ENCODE peak calls at places on chromosome 18, in ten cellular contexts. M is A549; T is Calu3; L is CD4-positive, alpha-beta T cell; R is thoracic aorta; U is MM.1S; V is astrocyte; K is foreskin fibroblast; Z is mammary epithelial cell; D is tibial artery. E is an unnamed sample.

GRCh38 chr18:24466766-24467165 is 6.3 kb downstream of the HRH4 start:
- DNase-seq in M (no peak), T (no peak), L (no peak), R (no peak), U (no peak), V (no peak), K (no peak), Z (peak), D (no peak), E (peak)

GRCh38 chr18:11260963-11261441 is 111.6 kb upstream of the PIEZO2 start:
- DNase-seq in M (no peak), T (no peak), L (no peak), R (no peak), U (no peak), V (peak), K (no peak), Z (no peak), D (no peak), E (no peak)

GRCh38 chr18:70284976-70285610 is 3.8 kb upstream of the SOCS6 start:
- DNase-seq in M (no peak), T (no peak), L (no peak), R (no peak), U (no peak), V (no peak), K (no peak), Z (no peak), D (no peak), E (peak)

GRCh38 chr18:59715966-59716369 is 18.7 kb upstream of the CCBE1 start:
- DNase-seq in M (peak), T (peak), L (no peak), R (no peak), U (no peak), V (peak), K (peak), Z (peak), D (no peak), E (peak)

GRCh38 chr18:35407871-35408481 is 30.8 kb upstream of the ZNF396 start:
- DNase-seq in M (peak), T (peak), L (no peak), R (peak), U (peak), V (peak), K (peak), Z (peak), D (no peak), E (peak)

GRCh38 chr18:36583155-36583745 is 245.6 kb downstream of the TPGS2 start:
- DNase-seq in M (no peak), T (no peak), L (no peak), R (no peak), U (no peak), V (no peak), K (no peak), Z (no peak), D (no peak), E (peak)

GRCh38 chr18:76931171-76931570 is 108.8 kb downstream of the ZNF236 start:
- DNase-seq in M (no peak), T (no peak), L (no peak), R (no peak), U (no peak), V (no peak), K (no peak), Z (no peak), D (no peak), E (no peak)

GRCh38 chr18:50879302-50880107 is 587 bp downstream of the ME2 start:
- DNase-seq in M (no peak), T (peak), L (no peak), R (no peak), U (peak), V (peak), K (peak), Z (peak), D (peak), E (peak)

GRCh38 chr18:57434536-57435494 is at the start of gene ONECUT2:
- DNase-seq in M (peak), T (peak), L (peak), R (peak), U (no peak), V (peak), K (peak), Z (peak), D (peak), E (peak)

GRCh38 chr18:38312532-38312931 is 746.9 kb upstream of the CELF4 start:
- DNase-seq in M (no peak), T (no peak), L (no peak), R (no peak), U (no peak), V (no peak), K (no peak), Z (no peak), D (no peak), E (no peak)

GRCh38 chr18:3690682-3691066 is 240.7 kb downstream of the TGIF1 start:
- DNase-seq in M (no peak), T (no peak), L (no peak), R (no peak), U (no peak), V (no peak), K (no peak), Z (no peak), D (no peak), E (no peak)

GRCh38 chr18:24188120-24188519 is 49.3 kb downstream of the CABYR start:
- DNase-seq in M (no peak), T (no peak), L (no peak), R (no peak), U (no peak), V (no peak), K (no peak), Z (no peak), D (no peak), E (no peak)

GRCh38 chr18:79829136-79829854 is 31.6 kb downstream of the KCNG2 start:
- DNase-seq in M (no peak), T (no peak), L (no peak), R (no peak), U (no peak), V (no peak), K (no peak), Z (no peak), D (no peak), E (no peak)

GRCh38 chr18:35852786-35853185 is 119.7 kb upstream of the RMP24 start:
- DNase-seq in M (no peak), T (no peak), L (no peak), R (no peak), U (no peak), V (peak), K (no peak), Z (peak), D (no peak), E (peak)

GRCh38 chr18:55587341-55588000 is 521 bp downstream of the TCF4 start:
- DNase-seq in M (peak), T (no peak), L (no peak), R (no peak), U (peak), V (peak), K (peak), Z (peak), D (no peak), E (no peak)

GRCh38 chr18:9828794-9829712 is 56.7 kb upstream of the TXNDC2 start:
- DNase-seq in M (no peak), T (no peak), L (no peak), R (no peak), U (no peak), V (no peak), K (no peak), Z (no peak), D (no peak), E (no peak)

GRCh38 chr18:5984245-5984644 is 88.9 kb upstream of the TMEM200C start:
- DNase-seq in M (no peak), T (no peak), L (no peak), R (no peak), U (no peak), V (no peak), K (no peak), Z (no peak), D (no peak), E (no peak)

GRCh38 chr18:49858309-49859005 is 45.1 kb upstream of the ACAA2 start:
- DNase-seq in M (peak), T (peak), L (peak), R (no peak), U (peak), V (peak), K (peak), Z (peak), D (no peak), E (peak)

GRCh38 chr18:49859725-49860124 is 46.4 kb upstream of the ACAA2 start:
- DNase-seq in M (no peak), T (no peak), L (no peak), R (no peak), U (no peak), V (no peak), K (no peak), Z (no peak), D (no peak), E (no peak)

GRCh38 chr18:49857708-49858107 is 44.4 kb upstream of the ACAA2 start:
- DNase-seq in M (no peak), T (no peak), L (no peak), R (no peak), U (no peak), V (no peak), K (no peak), Z (no peak), D (no peak), E (no peak)

GRCh38 chr18:49856531-49856930 is 43.2 kb upstream of the ACAA2 start:
- DNase-seq in M (no peak), T (no peak), L (no peak), R (no peak), U (no peak), V (no peak), K (no peak), Z (no peak), D (no peak), E (no peak)

GRCh38 chr18:49859006-49859359 is 45.6 kb upstream of the ACAA2 start:
- DNase-seq in M (no peak), T (no peak), L (no peak), R (no peak), U (no peak), V (no peak), K (no peak), Z (no peak), D (no peak), E (no peak)
- TF ChIP-seq CTCF in M (peak), T (peak), L (no peak), R (peak), U (no peak), V (no peak), K (no peak), Z (no peak), D (no peak), E (no peak)

GRCh38 chr18:33751613-33752221 is 173.7 kb downstream of the ASXL3 start:
- DNase-seq in M (no peak), T (no peak), L (no peak), R (no peak), U (peak), V (no peak), K (peak), Z (no peak), D (no peak), E (peak)
- TF ChIP-seq CTCF in M (peak), T (no peak), L (no peak), R (no peak), U (peak), V (peak), K (peak), Z (peak), D (peak), E (peak)

DNA sequence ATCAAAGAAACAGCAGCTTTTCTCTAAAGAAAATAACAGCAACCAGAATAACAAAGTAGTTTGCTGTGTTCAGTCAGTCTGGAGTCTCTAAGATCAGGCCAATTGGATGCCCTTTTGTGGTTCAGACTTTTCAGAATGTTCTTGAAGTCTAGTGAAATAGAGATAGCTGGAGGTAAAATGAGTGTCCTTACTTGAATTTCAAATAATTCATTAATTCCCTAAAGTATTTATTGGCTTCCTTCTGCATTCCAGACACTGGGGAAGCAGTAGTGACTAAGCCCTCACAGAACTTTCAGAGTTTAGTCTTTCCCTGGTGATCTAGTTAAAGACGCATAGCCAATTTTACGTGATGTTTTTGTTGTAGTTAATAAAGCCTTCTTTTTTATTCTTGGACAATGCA is 58.8 kb downstream of the C18orf54 start:
- DNase-seq in M (no peak), T (no peak), L (no peak), R (no peak), U (no peak), V (peak), K (peak), Z (peak), D (no peak), E (peak)
- TF ChIP-seq CTCF in M (no peak), T (no peak), L (no peak), R (no peak), U (no peak), V (no peak), K (no peak), Z (no peak), D (no peak), E (no peak)

GRCh38 chr18:26961805-26962204 is 96.3 kb upstream of the AQP4 start:
- DNase-seq in M (no peak), T (no peak), L (no peak), R (no peak), U (no peak), V (no peak), K (no peak), Z (no peak), D (no peak), E (peak)

GRCh38 chr18:26965206-26965605 is 99.7 kb upstream of the AQP4 start:
- DNase-seq in M (no peak), T (no peak), L (no peak), R (no peak), U (no peak), V (no peak), K (no peak), Z (no peak), D (no peak), E (no peak)

GRCh38 chr18:26960901-26961300 is 95.4 kb upstream of the AQP4 start:
- DNase-seq in M (no peak), T (no peak), L (no peak), R (no peak), U (no peak), V (no peak), K (no peak), Z (peak), D (no peak), E (peak)

GRCh38 chr18:26963292-26963691 is 97.8 kb upstream of the AQP4 start:
- DNase-seq in M (no peak), T (no peak), L (no peak), R (no peak), U (no peak), V (no peak), K (no peak), Z (peak), D (no peak), E (peak)
- TF ChIP-seq CTCF in M (peak), T (no peak), L (no peak), R (no peak), U (no peak), V (peak), K (no peak), Z (no peak), D (no peak), E (peak)

DNA sequence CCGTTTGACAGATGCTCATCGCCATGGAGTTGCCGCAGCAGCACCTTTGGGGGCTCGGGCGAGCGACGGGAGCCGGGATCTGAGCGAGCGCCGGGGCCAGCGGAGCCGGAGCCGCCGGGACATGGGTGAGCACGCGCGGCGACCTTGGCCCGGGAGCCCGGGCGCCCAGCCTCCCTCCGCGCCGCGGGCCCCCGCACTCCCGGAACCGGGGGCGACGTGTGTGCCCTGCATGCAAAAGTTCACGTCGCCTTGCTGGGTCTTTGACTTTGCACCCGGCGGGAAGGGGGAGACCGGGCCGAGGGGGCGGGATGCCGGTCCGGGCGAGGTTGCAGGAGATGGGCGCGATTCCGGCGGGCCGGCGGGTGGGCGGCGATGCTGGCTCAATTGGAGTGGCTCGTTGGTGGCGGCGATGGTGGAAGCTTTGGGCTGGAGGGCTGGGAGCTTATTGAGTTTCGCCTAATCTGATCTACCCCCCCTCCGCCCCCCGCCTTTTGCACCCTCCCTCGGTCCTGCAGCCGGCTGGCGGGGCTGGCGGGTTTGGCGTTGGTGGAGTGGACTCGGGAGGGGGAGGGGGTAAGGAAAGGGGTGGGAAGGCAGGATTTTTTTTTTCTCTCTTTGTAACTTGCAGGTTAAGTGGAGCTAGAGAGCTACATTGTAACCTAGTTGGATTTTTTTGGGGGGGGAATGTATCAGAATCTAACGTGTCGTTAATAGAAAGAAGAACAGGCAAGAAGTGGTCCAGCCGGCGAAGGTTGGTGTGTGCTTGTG is at the start of gene SETBP1:
- DNase-seq in M (peak), T (peak), L (no peak), R (peak), U (peak), V (peak), K (peak), Z (peak), D (peak), E (peak)
- TF ChIP-seq CTCF in M (peak), T (no peak), L (no peak), R (peak), U (peak), V (no peak), K (no peak), Z (peak), D (peak), E (no peak)

GRCh38 chr18:48036191-48036590 is 105.7 kb upstream of the SMAD2 start:
- DNase-seq in M (no peak), T (no peak), L (no peak), R (no peak), U (no peak), V (peak), K (no peak), Z (no peak), D (peak), E (peak)

GRCh38 chr18:48039769-48040215 is 109.3 kb upstream of the SMAD2 start:
- DNase-seq in M (no peak), T (no peak), L (no peak), R (no peak), U (no peak), V (no peak), K (no peak), Z (no peak), D (no peak), E (no peak)

GRCh38 chr18:48036641-48037421 is 106.4 kb upstream of the SMAD2 start:
- DNase-seq in M (no peak), T (no peak), L (no peak), R (no peak), U (no peak), V (no peak), K (no peak), Z (no peak), D (peak), E (no peak)

GRCh38 chr18:48038636-48039035 is 108.2 kb upstream of the SMAD2 start:
- DNase-seq in M (no peak), T (no peak), L (no peak), R (no peak), U (no peak), V (no peak), K (no peak), Z (no peak), D (peak), E (no peak)

GRCh38 chr18:48037481-48038271 is 107.2 kb upstream of the SMAD2 start:
- DNase-seq in M (no peak), T (peak), L (no peak), R (no peak), U (no peak), V (no peak), K (no peak), Z (peak), D (peak), E (peak)
- TF ChIP-seq CTCF in M (peak), T (no peak), L (no peak), R (no peak), U (no peak), V (no peak), K (no peak), Z (peak), D (no peak), E (peak)